ENCODE peak calls at places on chromosome 2, in five cellular contexts. H is vagina, K is Peyer's patch, X is heart left ventricle, Z is ovary. A is an unnamed sample. For H3K27me3, the result is how much of the 10 kb centered on the place peaks cover.

GRCh38 chr2:196990092-196990491 is 63.6 kb upstream of the PGAP1 start:
- DNase-seq in H (no peak), K (no peak), X (no peak), Z (no peak), A (no peak)

GRCh38 chr2:218887079-218887478 is 6.4 kb downstream of the WNT10A start:
- DNase-seq in H (no peak), K (no peak), X (no peak), Z (no peak), A (no peak)

GRCh38 chr2:179936654-179937053 is 70.4 kb downstream of the CWC22 start:
- DNase-seq in H (no peak), K (peak), X (no peak), Z (no peak), A (peak)

GRCh38 chr2:224401641-224402342 is at the start of gene FAM124B:
- DNase-seq in H (peak), K (peak), X (peak), Z (peak), A (peak)

GRCh38 chr2:100824842-100825241 is 4.9 kb downstream of the NPAS2 start:
- DNase-seq in H (no peak), K (no peak), X (no peak), Z (no peak), A (no peak)

GRCh38 chr2:27152796-27153464 is 4.1 kb downstream of the TCF23 start:
- DNase-seq in H (no peak), K (no peak), X (no peak), Z (no peak), A (no peak)

GRCh38 chr2:239945751-239946569 is 79.2 kb downstream of the NDUFA10 start:
- DNase-seq in H (no peak), K (peak), X (peak), Z (no peak), A (no peak)

GRCh38 chr2:6780765-6781274 is 84.9 kb downstream of the CMPK2 start:
- DNase-seq in H (no peak), K (peak), X (peak), Z (peak), A (peak)

GRCh38 chr2:30239308-30240161 is 8.2 kb downstream of the LBH start:
- DNase-seq in H (peak), K (peak), X (peak), Z (peak), A (peak)

GRCh38 chr2:240138275-240138984 is 2.0 kb downstream of the OTOS start:
- DNase-seq in H (no peak), K (peak), X (no peak), Z (peak), A (no peak)

GRCh38 chr2:177282787-177283533 is 18.4 kb upstream of the NFE2L2 start:
- DNase-seq in H (no peak), K (no peak), X (no peak), Z (no peak), A (no peak)

GRCh38 chr2:191001032-191001431 is 12.9 kb downstream of the STAT1 start:
- DNase-seq in H (no peak), K (no peak), X (no peak), Z (no peak), A (no peak)

GRCh38 chr2:178530625-178531142 is 50.4 kb downstream of the PLEKHA3 start:
- DNase-seq in H (no peak), K (no peak), X (no peak), Z (no peak), A (no peak)

GRCh38 chr2:152499921-152500320 is 164.9 kb downstream of the FMNL2 start:
- DNase-seq in H (no peak), K (no peak), X (no peak), Z (no peak), A (no peak)

GRCh38 chr2:14899621-14900414 is 267.3 kb downstream of the LRATD1 start:
- DNase-seq in H (no peak), K (no peak), X (no peak), Z (no peak), A (peak)

GRCh38 chr2:218855305-218856167 is 4.1 kb upstream of the WNT6 start:
- DNase-seq in H (no peak), K (no peak), X (no peak), Z (no peak), A (no peak)

GRCh38 chr2:148614024-148614331 is 30.6 kb upstream of the EPC2 start:
- DNase-seq in H (no peak), K (no peak), X (no peak), Z (no peak), A (no peak)

GRCh38 chr2:191738667-191739066 is 60.7 kb downstream of the NABP1 start:
- DNase-seq in H (no peak), K (no peak), X (no peak), Z (no peak), A (no peak)

GRCh38 chr2:45180033-45180746 is 170.9 kb upstream of the SIX2 start:
- DNase-seq in H (no peak), K (no peak), X (no peak), Z (no peak), A (no peak)

GRCh38 chr2:173652731-173653426 is 298.2 kb downstream of the CDCA7 start:
- DNase-seq in H (no peak), K (no peak), X (no peak), Z (no peak), A (no peak)

GRCh38 chr2:164847966-164848365 is 6.3 kb upstream of the COBLL1 start:
- DNase-seq in H (no peak), K (no peak), X (no peak), Z (no peak), A (no peak)

GRCh38 chr2:18719978-18720775 is 130.8 kb upstream of the NT5C1B start:
- DNase-seq in H (no peak), K (no peak), X (no peak), Z (no peak), A (no peak)

GRCh38 chr2:7037340-7038333 is 120.4 kb downstream of the RNF144A start:
- DNase-seq in H (no peak), K (peak), X (peak), Z (peak), A (peak)

GRCh38 chr2:45856391-45857055 is 205.0 kb downstream of the PRKCE start:
- DNase-seq in H (no peak), K (no peak), X (no peak), Z (no peak), A (no peak)

GRCh38 chr2:8872821-8873432 is 35.5 kb upstream of the KIDINS220 start:
- DNase-seq in H (no peak), K (no peak), X (no peak), Z (no peak), A (no peak)

GRCh38 chr2:166334800-166335199 is 40.9 kb downstream of the SCN9A start:
- DNase-seq in H (no peak), K (no peak), X (no peak), Z (no peak), A (no peak)

GRCh38 chr2:234130734-234131133 is 80.2 kb downstream of the SPP2 start:
- DNase-seq in H (no peak), K (no peak), X (no peak), Z (no peak), A (no peak)

GRCh38 chr2:229342376-229342775 is 71.3 kb upstream of the PID1 start:
- DNase-seq in H (no peak), K (no peak), X (peak), Z (peak), A (peak)

GRCh38 chr2:58197894-58198293 is 43.2 kb downstream of the FANCL start:
- DNase-seq in H (no peak), K (no peak), X (no peak), Z (no peak), A (no peak)

GRCh38 chr2:62375051-62375450 is 130.9 kb downstream of the TMEM17 start:
- DNase-seq in H (no peak), K (no peak), X (no peak), Z (no peak), A (no peak)

GRCh38 chr2:164896634-164897033 is 55.0 kb upstream of the COBLL1 start:
- DNase-seq in H (no peak), K (peak), X (no peak), Z (no peak), A (no peak)

GRCh38 chr2:120759543-120760331 is 24.1 kb downstream of the GLI2 start:
- DNase-seq in H (no peak), K (peak), X (peak), Z (peak), A (no peak)

GRCh38 chr2:10194021-10194820 is 71.7 kb downstream of the RRM2 start:
- DNase-seq in H (no peak), K (no peak), X (no peak), Z (no peak), A (no peak)

GRCh38 chr2:105737980-105738657 is 6.6 kb upstream of the NCK2 start:
- DNase-seq in H (no peak), K (peak), X (no peak), Z (no peak), A (no peak)

GRCh38 chr2:69026026-69026425 is 13.0 kb downstream of the ANTXR1 start:
- DNase-seq in H (no peak), K (peak), X (no peak), Z (no peak), A (peak)

GRCh38 chr2:60886962-60887361 is 5.6 kb downstream of the REL start:
- DNase-seq in H (no peak), K (no peak), X (no peak), Z (no peak), A (no peak)
- H3K4me3 ChIP-seq in H (no peak), K (no peak), X (no peak), Z (no peak), A (no peak)

GRCh38 chr2:127673304-127674069 is 1.8 kb downstream of the LIMS2 start:
- DNase-seq in H (no peak), K (peak), X (no peak), Z (no peak), A (no peak)
- H3K27me3 ChIP-seq in H (under half), K (under half), X (under half), Z (under half), A (under half)

DNA sequence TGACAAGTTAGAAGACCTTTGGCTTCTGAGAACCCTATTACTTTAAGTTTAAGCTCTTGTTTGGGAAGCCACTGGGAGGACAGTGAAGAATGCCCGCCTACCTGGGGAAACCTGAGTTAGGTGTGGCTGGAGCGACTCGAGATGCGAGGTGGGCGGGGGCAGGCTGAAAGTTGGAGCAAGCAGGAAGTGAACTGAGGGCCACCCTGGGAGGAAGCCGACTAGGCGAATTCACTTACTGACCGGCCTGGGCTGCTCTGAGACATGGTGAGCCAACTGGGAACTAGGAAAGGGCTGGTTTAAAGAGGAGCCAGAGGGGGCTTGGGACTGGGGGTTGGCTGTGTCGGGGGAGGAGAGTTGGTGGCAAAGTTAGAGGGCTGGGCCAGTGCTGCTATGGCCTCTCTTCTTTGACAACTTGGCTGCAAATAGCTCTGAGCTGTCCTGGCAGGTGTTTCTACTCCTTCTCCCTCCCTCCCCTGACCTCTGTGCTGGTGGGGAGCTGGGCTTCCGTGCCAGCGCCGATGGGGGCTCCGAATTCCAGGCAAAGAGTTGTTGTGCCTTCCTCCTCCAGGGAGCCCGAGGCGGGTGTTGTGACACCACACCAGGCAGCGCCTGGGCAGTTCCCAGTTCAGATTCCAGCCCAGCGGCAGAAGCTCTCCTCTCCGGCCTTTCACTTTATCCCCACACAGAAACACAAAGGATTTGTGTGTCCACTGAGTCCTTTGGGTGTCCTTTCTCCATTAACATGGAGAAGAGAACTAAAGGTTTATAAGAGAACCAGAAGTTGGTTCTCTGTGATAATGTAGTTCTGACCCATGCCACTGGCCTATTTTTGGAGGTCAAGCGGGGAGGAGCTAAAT is at the start of gene VAMP8:
- DNase-seq in H (no peak), K (peak), X (peak), Z (no peak), A (peak)
- TF ChIP-seq POLR2A in H (no peak), K (peak), X (no peak), Z (no peak), A (peak)

GRCh38 chr2:53820038-53820437 is 33.2 kb downstream of the ERLEC1 start:
- DNase-seq in H (no peak), K (no peak), X (no peak), Z (no peak), A (no peak)
- H3K4me3 ChIP-seq in H (no peak), K (no peak), X (no peak), Z (no peak), A (no peak)

DNA sequence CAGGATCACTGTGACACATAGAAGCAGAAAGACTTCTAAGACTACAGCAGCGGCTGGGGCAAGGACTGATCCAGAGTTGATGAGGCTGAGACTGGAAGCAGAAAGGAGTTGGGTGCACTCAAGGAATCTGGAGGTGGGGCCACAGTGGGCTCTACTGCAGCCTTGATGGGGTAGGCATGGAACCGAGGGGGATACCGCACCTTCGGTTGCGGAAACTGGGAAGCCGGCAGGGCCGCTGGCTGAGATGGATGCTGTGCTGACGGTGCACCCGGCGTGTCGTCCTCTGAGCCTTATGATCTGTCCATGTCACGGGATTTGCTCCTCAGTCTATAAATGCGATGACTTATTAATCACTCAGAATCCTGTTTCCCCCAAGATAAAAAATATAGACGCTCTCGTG is 473.5 kb upstream of the MYT1L start:
- DNase-seq in H (no peak), K (no peak), X (no peak), Z (no peak), A (no peak)
- H3K27me3 ChIP-seq in H (under half), K (under half), X (under half), Z (under half), A (under half)

GRCh38 chr2:222318026-222318711 is 19.4 kb upstream of the PAX3 start:
- DNase-seq in H (no peak), K (peak), X (peak), Z (peak), A (peak)

GRCh38 chr2:222320441-222321395 is 21.9 kb upstream of the PAX3 start:
- DNase-seq in H (no peak), K (no peak), X (peak), Z (no peak), A (no peak)

GRCh38 chr2:222319576-222320440 is 21.0 kb upstream of the PAX3 start:
- DNase-seq in H (no peak), K (peak), X (peak), Z (no peak), A (no peak)

GRCh38 chr2:222322241-222322640 is 23.4 kb upstream of the PAX3 start:
- DNase-seq in H (no peak), K (no peak), X (no peak), Z (no peak), A (no peak)

DNA sequence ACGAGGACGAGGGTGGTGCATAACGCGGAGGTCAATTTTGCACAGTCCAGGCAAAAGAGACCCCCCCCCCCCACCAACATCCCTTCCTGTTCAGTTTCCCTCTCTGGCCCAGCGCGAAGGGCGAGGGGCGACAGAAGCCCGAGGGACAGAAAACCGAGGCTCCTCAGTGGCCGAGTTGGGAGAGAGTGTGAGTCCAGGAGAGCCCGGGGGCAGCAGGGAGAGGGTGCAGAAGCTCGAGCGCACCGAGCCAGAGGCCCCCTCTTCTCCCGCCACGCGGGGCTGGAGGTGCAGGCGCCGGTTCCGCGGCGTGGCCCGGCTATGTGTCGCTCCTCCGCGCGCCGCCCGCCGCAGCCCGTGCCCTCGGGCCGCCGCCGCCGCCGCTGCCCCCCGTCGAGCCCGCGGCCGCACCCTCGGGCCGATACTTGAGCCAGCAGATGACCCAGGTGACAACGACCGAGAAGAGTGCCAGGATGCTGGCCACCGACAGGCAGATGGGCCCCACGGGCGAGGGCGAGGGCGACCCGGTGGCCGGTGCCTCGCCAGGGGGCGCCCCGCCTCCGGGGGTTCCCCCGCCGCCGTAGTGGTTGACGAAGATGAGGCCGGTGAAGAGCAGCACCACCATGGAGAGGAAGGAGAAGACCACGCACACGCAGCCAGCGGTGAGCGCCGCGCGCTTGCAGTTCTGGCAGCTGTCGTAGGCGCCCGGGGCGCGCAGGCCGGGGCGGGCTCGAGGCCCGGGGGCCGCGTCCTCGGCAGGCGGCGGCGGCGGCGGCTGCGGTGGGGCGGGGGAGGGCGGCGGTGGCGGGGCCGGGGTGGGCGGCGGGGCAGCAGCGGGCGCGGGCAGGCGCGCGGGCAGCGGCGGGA is 20.1 kb upstream of the PAX3 start:
- DNase-seq in H (no peak), K (peak), X (peak), Z (no peak), A (peak)
- TF ChIP-seq POLR2A in H (no peak), K (no peak), X (no peak), Z (no peak), A (no peak)

GRCh38 chr2:42777883-42778805 is 14.2 kb upstream of the OXER1 start:
- DNase-seq in H (no peak), K (peak), X (no peak), Z (no peak), A (no peak)
- H3K4me3 ChIP-seq in H (no peak), K (no peak), X (no peak), Z (no peak), A (no peak)

A was measured in body of pancreas.